ENCODE peak calls at places on chromosome 3, in six cellular contexts. K, G, M, J, O and W are unnamed samples.

GRCh38 chr3:123421353-123422174 is 27.3 kb downstream of the ADCY5 start:
- DNase-seq in K (peak), G (peak), M (no peak), J (no peak), O (no peak), W (no peak)

GRCh38 chr3:177330771-177331170 is 133.5 kb upstream of the TBL1XR1 start:
- DNase-seq in K (no peak), G (no peak), M (no peak), J (no peak), O (no peak), W (no peak)

GRCh38 chr3:104428526-104428925 is 938.2 kb upstream of the ALCAM start:
- DNase-seq in K (no peak), G (no peak), M (no peak), J (no peak), O (no peak), W (no peak)

GRCh38 chr3:190666801-190667200 is 152.9 kb downstream of the IL1RAP start:
- DNase-seq in K (no peak), G (no peak), M (no peak), J (no peak), O (no peak), W (no peak)

GRCh38 chr3:18225709-18226108 is 199.4 kb downstream of the SATB1 start:
- DNase-seq in K (no peak), G (no peak), M (no peak), J (no peak), O (no peak), W (no peak)

GRCh38 chr3:18423401-18424212 is 1.5 kb downstream of the SATB1 start:
- DNase-seq in K (peak), G (peak), M (peak), J (peak), O (peak), W (peak)

GRCh38 chr3:179551383-179551782 is 11.3 kb upstream of the ACTL6A start:
- DNase-seq in K (no peak), G (no peak), M (no peak), J (no peak), O (no peak), W (no peak)

GRCh38 chr3:195905970-195906864 is 2.1 kb downstream of the TNK2 start:
- DNase-seq in K (peak), G (no peak), M (no peak), J (no peak), O (peak), W (peak)

GRCh38 chr3:72767927-72768880 is 80.0 kb downstream of the SHQ1 start:
- DNase-seq in K (no peak), G (no peak), M (no peak), J (no peak), O (no peak), W (no peak)

GRCh38 chr3:194582196-194582905 is 50.9 kb downstream of the TMEM44 start:
- DNase-seq in K (peak), G (peak), M (no peak), J (no peak), O (no peak), W (no peak)

GRCh38 chr3:81668283-81668682 is 93.2 kb downstream of the GBE1 start:
- DNase-seq in K (no peak), G (no peak), M (no peak), J (no peak), O (no peak), W (no peak)

GRCh38 chr3:39387411-39387975 is 4.3 kb downstream of the SLC25A38 start:
- DNase-seq in K (no peak), G (no peak), M (no peak), J (no peak), O (no peak), W (no peak)

GRCh38 chr3:36893137-36893557 is 51.7 kb downstream of the TRANK1 start:
- DNase-seq in K (peak), G (no peak), M (peak), J (no peak), O (peak), W (no peak)

GRCh38 chr3:160400631-160401150 is 1.2 kb downstream of the SMC4 start:
- DNase-seq in K (peak), G (peak), M (peak), J (peak), O (peak), W (peak)

GRCh38 chr3:126522363-126522788 is 1.6 kb upstream of the CHST13 start:
- DNase-seq in K (peak), G (peak), M (peak), J (peak), O (peak), W (peak)

GRCh38 chr3:132641837-132642538 is 17.6 kb downstream of the ACAD11 start:
- DNase-seq in K (peak), G (no peak), M (peak), J (no peak), O (peak), W (peak)

GRCh38 chr3:161351330-161351729 is 20.0 kb downstream of the SPTSSB start:
- DNase-seq in K (peak), G (no peak), M (no peak), J (no peak), O (no peak), W (no peak)

GRCh38 chr3:119309591-119309990 is 15.4 kb downstream of the ARHGAP31 start:
- DNase-seq in K (no peak), G (no peak), M (no peak), J (no peak), O (no peak), W (no peak)

GRCh38 chr3:177781686-177782161 is 584.4 kb upstream of the TBL1XR1 start:
- DNase-seq in K (no peak), G (peak), M (no peak), J (peak), O (no peak), W (no peak)

GRCh38 chr3:39524107-39524506 is 56.6 kb downstream of the MOBP start:
- DNase-seq in K (no peak), G (no peak), M (no peak), J (no peak), O (no peak), W (no peak)

GRCh38 chr3:11757441-11757875 is 89.2 kb downstream of the TAMM41 start:
- DNase-seq in K (peak), G (no peak), M (no peak), J (no peak), O (no peak), W (no peak)

DNA sequence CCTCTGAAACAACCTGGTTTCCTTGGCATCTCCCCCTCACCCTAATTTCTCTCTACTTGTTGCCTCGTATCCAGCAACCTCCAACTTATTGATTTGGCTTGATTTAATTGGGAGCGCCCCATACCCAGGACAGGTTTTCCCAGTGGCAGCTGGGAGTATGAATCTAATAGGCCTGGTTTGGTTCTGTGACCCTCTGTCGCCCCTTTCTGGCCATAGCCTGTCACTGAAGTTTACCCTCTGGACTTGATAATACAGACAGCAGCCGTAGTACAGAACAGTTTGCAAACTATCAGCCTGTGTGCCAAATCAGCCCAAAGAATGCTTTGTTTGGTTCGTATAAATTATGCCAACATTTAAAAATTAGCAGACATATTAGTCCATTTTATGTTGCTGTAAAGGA is 525.1 kb upstream of the GOLIM4 start:
- DNase-seq in K (peak), G (no peak), M (no peak), J (peak), O (peak), W (no peak)
- TF ChIP-seq CTCF in K (peak), G (no peak), M (peak), J (peak), O (peak), W (peak)

GRCh38 chr3:46849098-46849631 is 14.1 kb downstream of the MYL3 start:
- DNase-seq in K (no peak), G (no peak), M (no peak), J (no peak), O (no peak), W (no peak)

GRCh38 chr3:46849686-46850467 is 13.4 kb downstream of the MYL3 start:
- DNase-seq in K (no peak), G (no peak), M (no peak), J (no peak), O (no peak), W (no peak)

GRCh38 chr3:46846624-46847542 is 16.4 kb downstream of the MYL3 start:
- DNase-seq in K (no peak), G (peak), M (no peak), J (no peak), O (no peak), W (no peak)

GRCh38 chr3:46847744-46848143 is 15.5 kb downstream of the MYL3 start:
- DNase-seq in K (no peak), G (no peak), M (no peak), J (no peak), O (no peak), W (no peak)

DNA sequence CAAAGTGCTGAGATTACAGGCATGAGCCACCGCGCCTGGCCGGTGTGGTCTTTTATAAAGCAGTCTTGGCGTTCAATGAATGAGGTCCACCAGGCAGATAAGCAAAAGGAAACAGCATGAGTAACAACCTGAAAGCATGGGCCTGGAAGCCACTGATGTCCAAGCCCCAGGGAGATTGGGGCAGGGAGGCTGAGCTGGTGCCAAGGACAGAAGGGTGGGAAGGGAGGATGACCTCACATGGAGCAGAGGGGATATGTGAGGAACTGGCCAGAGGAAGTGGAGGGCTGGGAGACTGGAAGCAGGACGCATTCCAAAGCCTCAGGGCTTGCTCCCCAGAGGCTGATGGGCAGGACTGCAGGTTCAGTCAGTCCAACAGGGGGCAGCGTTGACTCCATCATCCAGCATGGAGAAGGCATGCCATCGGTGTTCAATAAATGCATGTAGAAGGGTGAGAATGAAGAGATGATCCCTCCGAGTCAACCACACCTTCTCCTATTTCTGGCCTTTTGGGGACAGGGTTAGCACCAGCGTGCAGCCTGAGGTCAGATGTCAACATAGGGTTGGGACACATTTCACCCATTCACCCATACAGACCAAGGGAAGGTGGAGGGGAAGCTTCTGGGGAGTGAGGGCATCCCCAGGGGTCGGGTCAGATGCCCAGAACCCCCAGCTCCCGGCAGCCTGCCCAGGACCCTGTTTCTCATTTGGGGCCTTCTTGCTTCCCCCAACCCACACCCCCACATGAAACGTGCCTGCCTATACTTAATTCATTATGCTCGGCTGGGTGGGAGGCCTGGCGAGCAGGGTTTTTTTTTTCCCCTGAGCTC is 14.8 kb downstream of the MYL3 start:
- DNase-seq in K (peak), G (peak), M (no peak), J (peak), O (no peak), W (no peak)
- TF ChIP-seq CTCF in K (peak), G (no peak), M (peak), J (peak), O (peak), W (peak)

GRCh38 chr3:71065764-71066013 is 517.8 kb downstream of the FOXP1 start:
- DNase-seq in K (no peak), G (no peak), M (no peak), J (no peak), O (no peak), W (no peak)

GRCh38 chr3:71062920-71063767 is 520.4 kb downstream of the FOXP1 start:
- DNase-seq in K (peak), G (no peak), M (no peak), J (no peak), O (peak), W (peak)

GRCh38 chr3:71064976-71065763 is 518.4 kb downstream of the FOXP1 start:
- DNase-seq in K (peak), G (peak), M (peak), J (peak), O (peak), W (peak)

GRCh38 chr3:71063768-71064287 is 519.7 kb downstream of the FOXP1 start:
- DNase-seq in K (peak), G (peak), M (no peak), J (peak), O (peak), W (peak)

DNA sequence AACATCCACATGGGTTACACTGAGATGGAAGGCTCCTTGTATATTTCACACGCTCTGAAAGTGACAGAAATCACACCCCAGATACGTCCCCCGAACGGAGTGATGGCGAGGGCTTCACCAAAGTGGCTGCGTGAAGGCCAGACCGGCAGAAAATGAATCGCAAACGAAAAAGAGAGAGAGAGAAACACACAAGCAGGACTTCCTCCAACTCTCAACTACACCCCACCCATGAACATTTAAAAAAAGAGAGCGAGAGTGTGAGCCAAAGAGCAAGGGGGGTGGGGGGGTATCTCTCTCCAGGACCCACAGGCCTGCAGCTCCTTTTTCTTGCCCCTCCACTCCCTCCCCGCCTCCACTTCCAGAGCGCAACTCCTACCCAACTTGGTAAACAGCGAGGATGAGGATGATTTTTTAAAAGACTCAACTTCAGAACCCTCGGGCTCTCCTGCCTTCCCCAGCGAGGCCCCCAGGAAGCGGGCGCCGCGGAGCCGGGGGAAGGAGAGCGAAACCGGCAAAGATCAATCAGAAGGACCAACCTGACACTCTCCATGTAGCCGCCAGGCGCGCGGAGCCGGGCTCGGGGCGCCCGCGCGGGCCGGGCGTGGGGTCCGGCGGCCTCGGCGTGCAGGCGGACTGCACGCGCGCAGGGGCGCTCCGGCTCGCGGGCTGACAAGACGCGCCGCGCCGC is 519.1 kb downstream of the FOXP1 start:
- DNase-seq in K (peak), G (peak), M (peak), J (peak), O (peak), W (peak)
- TF ChIP-seq CTCF in K (no peak), G (peak), M (no peak), J (peak), O (no peak), W (no peak)

GRCh38 chr3:116058844-116059243 is 386.4 kb downstream of the LSAMP start:
- DNase-seq in K (no peak), G (no peak), M (no peak), J (no peak), O (no peak), W (no peak)
- TF ChIP-seq CTCF in K (no peak), G (no peak), M (no peak), J (no peak), O (no peak), W (no peak)